ENCODE peak calls at places on chromosomes 7 and 10, in ten cellular contexts. One of them, this sample, is unnamed.
A peak's percentile ranks its signal among the peaks of the same experiment; 100 is the strongest.

GRCh38 chr10:105041956-105042355 is 400.9 kb downstream of the SORCS3 start:
- DNase-seq in upper lobe of left lung: no peak
- DNase-seq in HCT116: no peak
- DNase-seq in SK-N-SH: no peak
- DNase-seq in sigmoid colon: no peak
- DNase-seq in stomach: no peak
- DNase-seq in breast epithelium: no peak
- DNase-seq in vagina: no peak
- DNase-seq in GM12892: no peak
- DNase-seq in transverse colon: no peak
- DNase-seq in this sample: no peak

GRCh38 chr10:32349968-32350738 is 3.2 kb upstream of the EPC1 start:
- DNase-seq in upper lobe of left lung: no peak
- DNase-seq in HCT116: no peak
- DNase-seq in SK-N-SH: no peak
- DNase-seq in sigmoid colon: no peak
- DNase-seq in stomach: no peak
- DNase-seq in breast epithelium: no peak
- DNase-seq in vagina: no peak
- DNase-seq in GM12892: no peak
- DNase-seq in transverse colon: no peak
- DNase-seq in this sample: no peak

GRCh38 chr10:87619705-87620104 is 40.0 kb upstream of the PAPSS2 start:
- DNase-seq in upper lobe of left lung: peak; percentile 78
- DNase-seq in HCT116: no peak
- DNase-seq in SK-N-SH: no peak
- DNase-seq in sigmoid colon: no peak
- DNase-seq in stomach: no peak
- DNase-seq in breast epithelium: no peak
- DNase-seq in vagina: no peak
- DNase-seq in GM12892: no peak
- DNase-seq in transverse colon: no peak
- DNase-seq in this sample: no peak

GRCh38 chr10:987635-987905 is 664 bp upstream of the GTPBP4 start:
- DNase-seq in upper lobe of left lung: no peak
- DNase-seq in HCT116: no peak
- DNase-seq in SK-N-SH: no peak
- DNase-seq in sigmoid colon: no peak
- DNase-seq in stomach: peak; percentile 51
- DNase-seq in breast epithelium: no peak
- DNase-seq in vagina: no peak
- DNase-seq in GM12892: no peak
- DNase-seq in transverse colon: no peak
- DNase-seq in this sample: no peak

GRCh38 chr7:30983042-30983913 is 19.5 kb downstream of the GHRHR start:
- DNase-seq in upper lobe of left lung: peak; percentile 81
- DNase-seq in HCT116: peak; percentile 70
- DNase-seq in SK-N-SH: peak; percentile 94
- DNase-seq in sigmoid colon: peak; percentile 90
- DNase-seq in stomach: peak; percentile 85
- DNase-seq in breast epithelium: peak; percentile 63
- DNase-seq in vagina: no peak
- DNase-seq in GM12892: peak; percentile 79
- DNase-seq in transverse colon: peak; percentile 80
- DNase-seq in this sample: peak; percentile 92

GRCh38 chr10:11881477-11882417 is 58.6 kb downstream of the PROSER2 start:
- DNase-seq in upper lobe of left lung: no peak
- DNase-seq in HCT116: peak; percentile 94
- DNase-seq in SK-N-SH: no peak
- DNase-seq in sigmoid colon: no peak
- DNase-seq in stomach: no peak
- DNase-seq in breast epithelium: no peak
- DNase-seq in vagina: no peak
- DNase-seq in GM12892: no peak
- DNase-seq in transverse colon: peak; percentile 37
- DNase-seq in this sample: no peak

GRCh38 chr10:70404906-70405824 is 1.2 kb downstream of the EIF4EBP2 start:
- DNase-seq in upper lobe of left lung: peak; percentile 94
- DNase-seq in HCT116: no peak
- DNase-seq in SK-N-SH: peak; percentile 60
- DNase-seq in sigmoid colon: peak; percentile 98
- DNase-seq in stomach: peak; percentile 74
- DNase-seq in breast epithelium: peak; percentile 93
- DNase-seq in vagina: peak; percentile 98
- DNase-seq in GM12892: no peak
- DNase-seq in transverse colon: peak; percentile 79
- DNase-seq in this sample: peak; percentile 78

GRCh38 chr7:137975223-137975622 is 26.7 kb downstream of the CREB3L2 start:
- DNase-seq in upper lobe of left lung: no peak
- DNase-seq in HCT116: no peak
- DNase-seq in SK-N-SH: no peak
- DNase-seq in sigmoid colon: peak; percentile 80
- DNase-seq in stomach: no peak
- DNase-seq in breast epithelium: no peak
- DNase-seq in vagina: no peak
- DNase-seq in GM12892: no peak
- DNase-seq in transverse colon: no peak
- DNase-seq in this sample: no peak

GRCh38 chr7:22386865-22387264 is 29.9 kb upstream of the RAPGEF5 start:
- DNase-seq in upper lobe of left lung: no peak
- DNase-seq in HCT116: no peak
- DNase-seq in SK-N-SH: no peak
- DNase-seq in sigmoid colon: no peak
- DNase-seq in stomach: no peak
- DNase-seq in breast epithelium: no peak
- DNase-seq in vagina: no peak
- DNase-seq in GM12892: no peak
- DNase-seq in transverse colon: no peak
- DNase-seq in this sample: no peak

GRCh38 chr10:1404236-1404952 is 332.9 kb downstream of the ADARB2 start:
- DNase-seq in upper lobe of left lung: no peak
- DNase-seq in HCT116: no peak
- DNase-seq in SK-N-SH: no peak
- DNase-seq in sigmoid colon: no peak
- DNase-seq in stomach: peak; percentile 10
- DNase-seq in breast epithelium: no peak
- DNase-seq in vagina: peak; percentile 82
- DNase-seq in GM12892: no peak
- DNase-seq in transverse colon: no peak
- DNase-seq in this sample: peak; percentile 50

DNA sequence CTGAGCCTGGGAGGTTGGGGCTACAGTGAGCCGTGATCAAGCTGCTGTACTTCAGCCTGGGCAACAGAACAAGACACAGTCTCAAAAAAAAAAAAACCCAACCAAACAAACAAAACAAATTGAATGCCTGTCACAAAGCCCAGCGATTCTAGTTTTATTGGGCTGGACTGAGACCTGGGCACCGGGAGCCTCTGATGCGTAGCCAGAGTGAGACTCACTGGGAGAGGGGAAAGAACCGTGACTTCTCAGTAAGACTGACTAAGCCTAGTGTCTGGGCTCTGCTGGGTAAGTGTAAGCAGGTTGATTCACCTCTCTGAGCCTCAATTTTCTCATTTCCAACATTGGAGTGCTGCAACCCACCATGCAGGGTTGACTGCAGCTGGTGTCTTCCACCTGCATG is 10.1 kb upstream of the LEP start:
- DNase-seq in upper lobe of left lung: no peak
- DNase-seq in HCT116: no peak
- DNase-seq in SK-N-SH: no peak
- DNase-seq in sigmoid colon: no peak
- DNase-seq in stomach: no peak
- DNase-seq in breast epithelium: no peak
- DNase-seq in vagina: no peak
- DNase-seq in GM12892: no peak
- DNase-seq in transverse colon: no peak
- DNase-seq in this sample: no peak
- TF ChIP-seq POLR2AphosphoS5 in upper lobe of left lung: no peak
- TF ChIP-seq POLR2AphosphoS5 in HCT116: no peak
- TF ChIP-seq POLR2AphosphoS5 in SK-N-SH: no peak
- TF ChIP-seq POLR2AphosphoS5 in sigmoid colon: no peak
- TF ChIP-seq POLR2AphosphoS5 in stomach: no peak
- TF ChIP-seq POLR2AphosphoS5 in breast epithelium: no peak
- TF ChIP-seq POLR2AphosphoS5 in vagina: no peak
- TF ChIP-seq POLR2AphosphoS5 in GM12892: no peak
- TF ChIP-seq POLR2AphosphoS5 in transverse colon: no peak
- TF ChIP-seq POLR2AphosphoS5 in this sample: no peak

DNA sequence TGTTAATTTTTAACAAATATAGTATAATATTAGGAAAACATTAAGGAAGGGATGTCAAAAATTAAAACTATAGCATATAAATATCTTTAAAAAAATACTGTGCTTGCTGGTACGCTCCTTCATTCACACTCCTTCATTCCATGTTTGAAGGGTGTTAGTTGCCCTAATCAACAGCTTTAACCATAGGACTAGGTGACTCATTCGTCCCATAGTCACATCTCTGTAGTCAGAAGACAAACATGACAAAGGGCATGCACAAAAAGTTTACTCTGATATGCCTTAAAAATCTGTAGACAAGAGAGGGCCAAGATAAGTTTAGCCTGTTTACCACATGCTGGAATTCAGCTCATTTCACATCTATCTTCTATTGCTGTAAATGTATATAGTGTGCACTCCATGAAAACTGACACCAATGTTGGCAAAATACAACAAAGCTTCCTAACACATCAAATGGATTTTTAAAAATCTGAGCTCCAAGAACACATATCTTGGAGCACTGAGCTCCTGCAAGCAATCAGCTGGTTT is 628 bp downstream of the FAM13C start:
- DNase-seq in upper lobe of left lung: no peak
- DNase-seq in HCT116: no peak
- DNase-seq in SK-N-SH: no peak
- DNase-seq in sigmoid colon: no peak
- DNase-seq in stomach: no peak
- DNase-seq in breast epithelium: no peak
- DNase-seq in vagina: no peak
- DNase-seq in GM12892: no peak
- DNase-seq in transverse colon: no peak
- DNase-seq in this sample: no peak
- TF ChIP-seq POLR2AphosphoS5 in upper lobe of left lung: no peak
- TF ChIP-seq POLR2AphosphoS5 in HCT116: no peak
- TF ChIP-seq POLR2AphosphoS5 in SK-N-SH: no peak
- TF ChIP-seq POLR2AphosphoS5 in sigmoid colon: no peak
- TF ChIP-seq POLR2AphosphoS5 in stomach: no peak
- TF ChIP-seq POLR2AphosphoS5 in breast epithelium: no peak
- TF ChIP-seq POLR2AphosphoS5 in vagina: no peak
- TF ChIP-seq POLR2AphosphoS5 in GM12892: no peak
- TF ChIP-seq POLR2AphosphoS5 in transverse colon: no peak
- TF ChIP-seq POLR2AphosphoS5 in this sample: no peak

GRCh38 chr10:91295346-91295745 is 74.9 kb downstream of the PCGF5 start:
- DNase-seq in upper lobe of left lung: no peak
- DNase-seq in HCT116: no peak
- DNase-seq in SK-N-SH: no peak
- DNase-seq in sigmoid colon: no peak
- DNase-seq in stomach: no peak
- DNase-seq in breast epithelium: no peak
- DNase-seq in vagina: no peak
- DNase-seq in GM12892: no peak
- DNase-seq in transverse colon: no peak
- DNase-seq in this sample: no peak

GRCh38 chr10:91300011-91300575 is 79.6 kb downstream of the PCGF5 start:
- DNase-seq in upper lobe of left lung: no peak
- DNase-seq in HCT116: no peak
- DNase-seq in SK-N-SH: no peak
- DNase-seq in sigmoid colon: no peak
- DNase-seq in stomach: no peak
- DNase-seq in breast epithelium: no peak
- DNase-seq in vagina: no peak
- DNase-seq in GM12892: no peak
- DNase-seq in transverse colon: no peak
- DNase-seq in this sample: no peak

GRCh38 chr10:91298224-91298862 is 77.9 kb downstream of the PCGF5 start:
- DNase-seq in upper lobe of left lung: peak; percentile 48
- DNase-seq in HCT116: peak; percentile 56
- DNase-seq in SK-N-SH: peak; percentile 82
- DNase-seq in sigmoid colon: peak; percentile 80
- DNase-seq in stomach: peak; percentile 66
- DNase-seq in breast epithelium: peak; percentile 55
- DNase-seq in vagina: no peak
- DNase-seq in GM12892: peak; percentile 41
- DNase-seq in transverse colon: peak; percentile 71
- DNase-seq in this sample: peak; percentile 90

GRCh38 chr10:91294134-91294906 is 73.9 kb downstream of the PCGF5 start:
- DNase-seq in upper lobe of left lung: no peak
- DNase-seq in HCT116: no peak
- DNase-seq in SK-N-SH: no peak
- DNase-seq in sigmoid colon: no peak
- DNase-seq in stomach: no peak
- DNase-seq in breast epithelium: no peak
- DNase-seq in vagina: no peak
- DNase-seq in GM12892: no peak
- DNase-seq in transverse colon: no peak
- DNase-seq in this sample: no peak

GRCh38 chr10:91296471-91296870 is 76.0 kb downstream of the PCGF5 start:
- DNase-seq in upper lobe of left lung: no peak
- DNase-seq in HCT116: peak; percentile 64
- DNase-seq in SK-N-SH: peak; percentile 42
- DNase-seq in sigmoid colon: no peak
- DNase-seq in stomach: no peak
- DNase-seq in breast epithelium: no peak
- DNase-seq in vagina: no peak
- DNase-seq in GM12892: no peak
- DNase-seq in transverse colon: no peak
- DNase-seq in this sample: no peak
- TF ChIP-seq POLR2AphosphoS5 in upper lobe of left lung: no peak
- TF ChIP-seq POLR2AphosphoS5 in HCT116: no peak
- TF ChIP-seq POLR2AphosphoS5 in SK-N-SH: no peak
- TF ChIP-seq POLR2AphosphoS5 in sigmoid colon: no peak
- TF ChIP-seq POLR2AphosphoS5 in stomach: no peak
- TF ChIP-seq POLR2AphosphoS5 in breast epithelium: no peak
- TF ChIP-seq POLR2AphosphoS5 in vagina: no peak
- TF ChIP-seq POLR2AphosphoS5 in GM12892: no peak
- TF ChIP-seq POLR2AphosphoS5 in transverse colon: no peak
- TF ChIP-seq POLR2AphosphoS5 in this sample: no peak

DNA sequence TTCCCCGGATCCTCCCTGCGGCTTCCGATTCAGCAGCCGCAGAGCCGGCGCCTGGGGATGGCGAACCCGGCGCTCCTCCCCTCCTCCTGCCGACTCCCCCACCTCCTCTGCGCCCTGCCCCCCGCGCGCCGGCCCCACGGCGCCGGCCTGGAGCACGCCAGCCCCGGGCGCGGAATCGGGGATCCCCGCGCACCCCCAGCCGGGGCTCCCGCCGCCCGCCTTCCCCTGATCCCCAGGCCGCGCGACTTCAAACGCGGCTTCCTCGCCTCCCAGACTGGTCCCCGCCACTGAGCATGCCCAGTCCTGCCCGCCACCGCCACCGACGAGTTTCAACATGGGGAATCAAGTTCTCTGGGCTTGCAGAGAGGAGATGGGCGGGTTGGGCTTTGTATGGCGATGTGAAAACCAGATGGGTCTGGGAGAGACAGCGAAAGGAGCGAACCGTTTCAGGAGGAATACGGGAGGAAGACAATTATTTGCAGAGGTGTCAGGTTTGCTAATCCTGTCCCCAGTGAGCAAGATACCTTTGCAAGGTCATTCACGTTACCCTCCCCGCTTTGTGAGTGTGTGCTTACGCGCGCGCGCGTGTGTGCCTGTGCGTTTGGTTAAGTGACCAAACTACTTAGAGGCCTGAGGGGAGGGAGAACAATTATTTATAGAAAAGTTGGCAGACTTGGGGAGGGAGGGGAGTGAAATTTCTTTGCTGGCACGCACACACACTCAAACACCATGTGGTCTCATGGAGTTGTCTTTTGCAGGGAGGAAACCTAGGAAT is at the start of gene PANK1:
- DNase-seq in upper lobe of left lung: peak; percentile 75
- DNase-seq in HCT116: peak; percentile 31
- DNase-seq in SK-N-SH: peak; percentile 85
- DNase-seq in sigmoid colon: peak; percentile 86
- DNase-seq in stomach: peak; percentile 78
- DNase-seq in breast epithelium: peak; percentile 81
- DNase-seq in vagina: no peak
- DNase-seq in GM12892: peak; percentile 61
- DNase-seq in transverse colon: peak; percentile 80
- DNase-seq in this sample: peak; percentile 90
- TF ChIP-seq POLR2AphosphoS5 in upper lobe of left lung: peak; percentile 48
- TF ChIP-seq POLR2AphosphoS5 in HCT116: peak; percentile 45
- TF ChIP-seq POLR2AphosphoS5 in SK-N-SH: no peak
- TF ChIP-seq POLR2AphosphoS5 in sigmoid colon: no peak
- TF ChIP-seq POLR2AphosphoS5 in stomach: peak; percentile 34
- TF ChIP-seq POLR2AphosphoS5 in breast epithelium: no peak
- TF ChIP-seq POLR2AphosphoS5 in vagina: peak; percentile 20
- TF ChIP-seq POLR2AphosphoS5 in GM12892: no peak
- TF ChIP-seq POLR2AphosphoS5 in transverse colon: no peak
- TF ChIP-seq POLR2AphosphoS5 in this sample: no peak